ENCODE peak calls at places on chromosomes 12 and 14, in seven cellular contexts. Y is mesendoderm, F is IMR-90, E is neuronal stem cell, X is H1, O is mesenchymal stem cell, R is trophoblast cell. N is an unnamed sample.

GRCh38 chr12:5052348-5052747 is 8.7 kb downstream of the KCNA5 start:
- DNase-seq in Y (no peak), F (no peak), E (no peak), X (no peak), O (no peak), R (no peak), N (no peak)

GRCh38 chr12:104137175-104137901 is 672 bp downstream of the NFYB start:
- DNase-seq in Y (peak; percentile 72), F (peak; percentile 62), E (peak; percentile 37), X (peak; percentile 57), O (peak; percentile 60), R (peak; percentile 61), N (peak; percentile 42)

GRCh38 chr12:88258396-88258795 is 116.3 kb downstream of the TMTC3 start:
- DNase-seq in Y (no peak), F (peak; percentile 47), E (no peak), X (no peak), O (no peak), R (no peak), N (no peak)

GRCh38 chr12:48980953-48981756 is 3.0 kb downstream of the WNT1 start:
- DNase-seq in Y (peak; percentile 63), F (peak; percentile 29), E (no peak), X (no peak), O (peak; percentile 37), R (no peak), N (no peak)

GRCh38 chr14:83071888-83072501 is 1538.3 kb upstream of the SEL1L start:
- DNase-seq in Y (peak; percentile 69), F (peak; percentile 19), E (peak; percentile 14), X (no peak), O (peak; percentile 38), R (peak; percentile 38), N (no peak)

GRCh38 chr14:38868415-38869290 is 234.4 kb downstream of the SEC23A start:
- DNase-seq in Y (no peak), F (no peak), E (no peak), X (no peak), O (no peak), R (no peak), N (no peak)

GRCh38 chr12:22541496-22541895 is 2.8 kb downstream of the C2CD5 start:
- DNase-seq in Y (no peak), F (no peak), E (no peak), X (no peak), O (no peak), R (no peak), N (no peak)

GRCh38 chr14:41925409-41925808 is 318.7 kb downstream of the LRFN5 start:
- DNase-seq in Y (peak; percentile 37), F (peak; percentile 1), E (peak; percentile 12), X (no peak), O (peak; percentile 18), R (no peak), N (no peak)

GRCh38 chr14:73236752-73237218 is 521 bp upstream of the PAPLN start:
- DNase-seq in Y (peak; percentile 11), F (no peak), E (no peak), X (no peak), O (no peak), R (no peak), N (no peak)

GRCh38 chr12:83093426-83093825 is 406.7 kb downstream of the TMTC2 start:
- DNase-seq in Y (no peak), F (no peak), E (no peak), X (no peak), O (no peak), R (no peak), N (no peak)

GRCh38 chr12:89676935-89677334 is 31.7 kb downstream of the ATP2B1 start:
- DNase-seq in Y (no peak), F (no peak), E (no peak), X (no peak), O (no peak), R (no peak), N (no peak)

GRCh38 chr12:132525011-132525832 is 35.3 kb downstream of the FBRSL1 start:
- DNase-seq in Y (no peak), F (no peak), E (no peak), X (no peak), O (no peak), R (no peak), N (no peak)

GRCh38 chr12:57173089-57173488 is 25.7 kb upstream of the LRP1-AS start:
- DNase-seq in Y (peak; percentile 65), F (no peak), E (no peak), X (peak; percentile 72), O (peak; percentile 35), R (peak; percentile 20), N (peak; percentile 80)

GRCh38 chr12:5560242-5560641 is 128.3 kb downstream of the NTF3 start:
- DNase-seq in Y (peak; percentile 47), F (peak; percentile 26), E (no peak), X (no peak), O (no peak), R (no peak), N (no peak)

GRCh38 chr14:50773632-50774541 is 57.1 kb downstream of the NIN start:
- DNase-seq in Y (peak; percentile 75), F (peak; percentile 50), E (peak; percentile 55), X (peak; percentile 89), O (peak; percentile 61), R (peak; percentile 45), N (peak; percentile 72)

GRCh38 chr12:85280138-85280983 is at the start of gene ALX1:
- DNase-seq in Y (peak; percentile 94), F (peak; percentile 4), E (peak; percentile 71), X (peak; percentile 87), O (peak; percentile 57), R (peak; percentile 32), N (peak; percentile 94)

GRCh38 chr12:3085341-3086125 is 8.4 kb downstream of the TSPAN9 start:
- DNase-seq in Y (no peak), F (no peak), E (no peak), X (no peak), O (no peak), R (no peak), N (peak; percentile 25)

GRCh38 chr12:12797789-12798142 is 12.3 kb downstream of the APOLD1 start:
- DNase-seq in Y (no peak), F (no peak), E (no peak), X (no peak), O (no peak), R (no peak), N (no peak)

GRCh38 chr14:105060751-105061427 is 4.3 kb downstream of the GPR132 start:
- DNase-seq in Y (no peak), F (no peak), E (no peak), X (no peak), O (no peak), R (no peak), N (peak; percentile 34)

GRCh38 chr12:106139422-106140141 is 828 bp upstream of the NUAK1 start:
- DNase-seq in Y (peak; percentile 94), F (peak; percentile 66), E (peak; percentile 79), X (peak; percentile 89), O (peak; percentile 82), R (peak; percentile 57), N (peak; percentile 95)

GRCh38 chr12:47868041-47868440 is 36.8 kb downstream of the VDR start:
- DNase-seq in Y (no peak), F (no peak), E (no peak), X (no peak), O (no peak), R (no peak), N (no peak)

GRCh38 chr14:99509871-99510555 is 28.8 kb downstream of the CCNK start:
- DNase-seq in Y (no peak), F (no peak), E (no peak), X (no peak), O (no peak), R (no peak), N (no peak)

GRCh38 chr14:103696027-103696402 is 19.2 kb downstream of the XRCC3 start:
- DNase-seq in Y (no peak), F (no peak), E (no peak), X (no peak), O (no peak), R (no peak), N (no peak)

GRCh38 chr12:6538420-6539275 is 4.3 kb downstream of the GAPDH start:
- DNase-seq in Y (peak; percentile 74), F (peak; percentile 60), E (no peak), X (no peak), O (peak; percentile 69), R (peak; percentile 49), N (peak; percentile 74)

GRCh38 chr12:113912761-113913295 is 53.3 kb downstream of the RBM19 start:
- DNase-seq in Y (peak; percentile 86), F (peak; percentile 70), E (peak; percentile 89), X (peak; percentile 94), O (peak; percentile 73), R (peak; percentile 88), N (peak; percentile 90)

GRCh38 chr14:74500417-74501134 is 7.0 kb downstream of the ISCA2 start:
- DNase-seq in Y (peak; percentile 90), F (no peak), E (peak; percentile 54), X (no peak), O (no peak), R (no peak), N (peak; percentile 86)

DNA sequence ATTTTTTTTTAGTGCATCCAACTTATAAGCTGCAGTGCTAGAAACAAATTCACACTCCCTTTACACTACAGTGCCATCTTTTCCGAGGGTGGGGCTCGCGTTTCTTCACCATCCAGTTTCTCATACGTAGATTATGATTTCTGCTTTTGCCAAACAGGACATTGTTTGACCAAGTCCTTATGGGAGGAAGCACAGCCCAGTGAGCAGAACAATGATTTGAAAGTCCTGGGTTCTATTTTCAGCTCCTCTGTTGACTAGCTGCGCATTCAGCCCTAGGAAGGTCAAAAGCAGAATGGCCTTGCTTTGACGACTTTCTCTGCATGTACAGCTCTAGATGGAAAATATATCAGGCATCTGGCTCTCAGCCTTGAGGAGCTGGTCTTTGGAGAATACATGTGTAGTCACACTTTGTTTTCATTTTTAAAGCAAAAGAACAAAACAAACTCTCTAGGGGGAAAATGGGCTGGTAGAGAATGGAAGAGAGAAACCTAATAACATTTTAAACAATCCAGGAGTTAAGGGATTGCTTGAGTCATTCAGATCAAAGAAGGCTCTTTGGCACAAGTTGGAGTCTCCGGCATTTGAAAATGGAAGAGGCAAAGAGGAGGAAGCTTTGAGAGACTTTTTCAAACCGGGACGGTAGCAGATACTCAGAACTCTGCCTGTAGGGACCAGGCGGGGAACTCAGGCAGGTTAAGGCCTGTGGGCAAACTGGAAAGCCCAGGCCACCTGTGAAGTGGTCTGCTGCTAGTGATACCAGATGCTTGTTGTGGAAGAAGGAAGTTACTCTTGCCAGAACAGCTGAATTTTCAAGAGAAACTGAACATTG is 257.3 kb upstream of the PLEKHG7 start:
- DNase-seq in Y (no peak), F (no peak), E (no peak), X (no peak), O (no peak), R (no peak), N (no peak)
- H3K9ac ChIP-seq in Y (no peak overlapping the region), F (no peak overlapping the region), E (no peak overlapping the region), X (no peak overlapping the region), O (no peak overlapping the region), R (no peak overlapping the region), N (no peak overlapping the region)

GRCh38 chr12:94277426-94278000 is 129.1 kb downstream of the PLXNC1 start:
- DNase-seq in Y (no peak), F (peak; percentile 26), E (no peak), X (no peak), O (peak; percentile 18), R (no peak), N (no peak)
- H4K8ac ChIP-seq in Y (no peak overlapping the region), F (no peak overlapping the region), E (no peak overlapping the region), X (no peak overlapping the region), O (no peak overlapping the region), R (no peak overlapping the region), N (no peak overlapping the region)

GRCh38 chr12:32273712-32274111 is 125.6 kb upstream of the FGD4 start:
- DNase-seq in Y (peak; percentile 66), F (no peak), E (peak; percentile 29), X (peak; percentile 51), O (no peak), R (no peak), N (peak; percentile 66)
- H3K9ac ChIP-seq in Y (no peak overlapping the region), F (no peak overlapping the region), E (no peak overlapping the region), X (no peak overlapping the region), O (no peak overlapping the region), R (no peak overlapping the region), N (no peak overlapping the region)

GRCh38 chr14:95125156-95125555 is 32.2 kb downstream of the DICER1 start:
- DNase-seq in Y (peak; percentile 38), F (no peak), E (no peak), X (no peak), O (no peak), R (no peak), N (no peak)
- H4K8ac ChIP-seq in Y (no peak overlapping the region), F (peak overlapping the region; percentile 48), E (no peak overlapping the region), X (no peak overlapping the region), O (no peak overlapping the region), R (no peak overlapping the region), N (no peak overlapping the region)

N was measured in H9.